ENCODE peak calls at places on chromosomes 12 and 14, in four cellular contexts. One of them, this sample, is unnamed.

GRCh38 chr12:88952543-88952942 is 372.3 kb upstream of the KITLG start:
- DNase-seq in body of pancreas: peak
- DNase-seq in lower lobe of right lung: no peak
- DNase-seq in BJ: no peak
- DNase-seq in this sample: no peak

GRCh38 chr14:31170411-31170810 is 37.2 kb downstream of the HECTD1 start:
- DNase-seq in BJ: no peak
- DNase-seq in lower lobe of right lung: no peak
- DNase-seq in body of pancreas: no peak
- DNase-seq in this sample: no peak

GRCh38 chr12:57632369-57632897 is 568 bp downstream of the B4GALNT1 start:
- DNase-seq in BJ: no peak
- DNase-seq in lower lobe of right lung: no peak
- DNase-seq in body of pancreas: no peak
- DNase-seq in this sample: peak

GRCh38 chr14:61503167-61503801 is 181.9 kb downstream of the PRKCH start:
- DNase-seq in BJ: no peak
- DNase-seq in lower lobe of right lung: no peak
- DNase-seq in body of pancreas: no peak
- DNase-seq in this sample: no peak

GRCh38 chr12:67910360-67911292 is 78.6 kb upstream of the IFNG-AS1 start:
- DNase-seq in BJ: peak
- DNase-seq in body of pancreas: no peak
- DNase-seq in lower lobe of right lung: no peak
- DNase-seq in this sample: no peak

GRCh38 chr12:87930033-87930432 is 99.2 kb downstream of the C12orf50 start:
- DNase-seq in lower lobe of right lung: no peak
- DNase-seq in body of pancreas: no peak
- DNase-seq in BJ: no peak
- DNase-seq in this sample: no peak

GRCh38 chr14:61574514-61574807 is 120.9 kb upstream of the HIF1A start:
- DNase-seq in body of pancreas: no peak
- DNase-seq in BJ: no peak
- DNase-seq in lower lobe of right lung: no peak
- DNase-seq in this sample: no peak

GRCh38 chr12:26919216-26919555 is 18.6 kb downstream of the INTS13 start:
- DNase-seq in body of pancreas: no peak
- DNase-seq in BJ: no peak
- DNase-seq in lower lobe of right lung: no peak
- DNase-seq in this sample: no peak

GRCh38 chr12:65596514-65597010 is 227.7 kb upstream of the HMGA2 start:
- DNase-seq in body of pancreas: no peak
- DNase-seq in lower lobe of right lung: no peak
- DNase-seq in BJ: no peak
- DNase-seq in this sample: no peak

GRCh38 chr14:68791078-68791983 is 1.5 kb downstream of the ZFP36L1 start:
- DNase-seq in BJ: no peak
- DNase-seq in body of pancreas: peak
- DNase-seq in lower lobe of right lung: no peak
- DNase-seq in this sample: no peak

GRCh38 chr14:39733741-39734140 is 301.5 kb upstream of the FBXO33 start:
- DNase-seq in body of pancreas: no peak
- DNase-seq in BJ: no peak
- DNase-seq in lower lobe of right lung: no peak
- DNase-seq in this sample: no peak

GRCh38 chr14:39734306-39734705 is 302.1 kb upstream of the FBXO33 start:
- DNase-seq in body of pancreas: no peak
- DNase-seq in BJ: no peak
- DNase-seq in lower lobe of right lung: no peak
- DNase-seq in this sample: no peak

GRCh38 chr14:39726563-39726962 is 294.3 kb upstream of the FBXO33 start:
- DNase-seq in lower lobe of right lung: no peak
- DNase-seq in BJ: no peak
- DNase-seq in body of pancreas: no peak
- DNase-seq in this sample: no peak

GRCh38 chr14:39731912-39732311 is 299.7 kb upstream of the FBXO33 start:
- DNase-seq in lower lobe of right lung: no peak
- DNase-seq in BJ: no peak
- DNase-seq in body of pancreas: no peak
- DNase-seq in this sample: no peak
- TF ChIP-seq CTCF in lower lobe of right lung: no peak
- TF ChIP-seq CTCF in BJ: no peak
- TF ChIP-seq CTCF in body of pancreas: no peak
- TF ChIP-seq CTCF in this sample: no peak

GRCh38 chr12:48454675-48455074 is 17.7 kb upstream of the ANP32D start:
- DNase-seq in BJ: peak
- DNase-seq in lower lobe of right lung: no peak
- DNase-seq in body of pancreas: no peak
- DNase-seq in this sample: no peak
- TF ChIP-seq CTCF in BJ: peak
- TF ChIP-seq CTCF in lower lobe of right lung: peak
- TF ChIP-seq CTCF in body of pancreas: no peak
- TF ChIP-seq CTCF in this sample: no peak

DNA sequence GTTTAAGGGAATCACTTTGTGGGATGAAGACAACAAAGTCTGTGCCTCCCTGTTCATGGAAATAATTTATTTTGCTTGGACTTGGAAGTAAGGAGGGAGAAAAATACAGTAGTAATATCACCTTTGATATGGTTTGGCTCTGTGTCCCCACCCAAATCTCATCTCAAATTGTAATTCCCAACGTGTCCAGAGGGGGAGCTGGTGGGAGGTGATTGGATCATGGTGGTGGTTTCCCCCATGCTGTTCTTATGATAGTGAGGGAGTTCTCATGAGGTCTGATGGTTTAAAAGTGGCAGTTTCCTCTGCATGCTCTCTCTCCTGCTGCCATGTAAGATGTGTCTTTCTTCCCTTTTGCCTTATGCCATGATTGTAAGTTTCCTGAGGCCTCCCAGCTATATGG is 460.7 kb downstream of the NOVA1 start:
- DNase-seq in BJ: no peak
- DNase-seq in body of pancreas: no peak
- DNase-seq in lower lobe of right lung: no peak
- DNase-seq in this sample: no peak
- TF ChIP-seq CTCF in BJ: no peak
- TF ChIP-seq CTCF in body of pancreas: no peak
- TF ChIP-seq CTCF in lower lobe of right lung: no peak
- TF ChIP-seq CTCF in this sample: no peak

GRCh38 chr12:33581613-33582122 is 142.0 kb upstream of the SYT10 start:
- DNase-seq in lower lobe of right lung: no peak
- DNase-seq in body of pancreas: no peak
- DNase-seq in BJ: no peak
- DNase-seq in this sample: no peak
- TF ChIP-seq CTCF in lower lobe of right lung: no peak
- TF ChIP-seq CTCF in body of pancreas: no peak
- TF ChIP-seq CTCF in BJ: no peak
- TF ChIP-seq CTCF in this sample: no peak

DNA sequence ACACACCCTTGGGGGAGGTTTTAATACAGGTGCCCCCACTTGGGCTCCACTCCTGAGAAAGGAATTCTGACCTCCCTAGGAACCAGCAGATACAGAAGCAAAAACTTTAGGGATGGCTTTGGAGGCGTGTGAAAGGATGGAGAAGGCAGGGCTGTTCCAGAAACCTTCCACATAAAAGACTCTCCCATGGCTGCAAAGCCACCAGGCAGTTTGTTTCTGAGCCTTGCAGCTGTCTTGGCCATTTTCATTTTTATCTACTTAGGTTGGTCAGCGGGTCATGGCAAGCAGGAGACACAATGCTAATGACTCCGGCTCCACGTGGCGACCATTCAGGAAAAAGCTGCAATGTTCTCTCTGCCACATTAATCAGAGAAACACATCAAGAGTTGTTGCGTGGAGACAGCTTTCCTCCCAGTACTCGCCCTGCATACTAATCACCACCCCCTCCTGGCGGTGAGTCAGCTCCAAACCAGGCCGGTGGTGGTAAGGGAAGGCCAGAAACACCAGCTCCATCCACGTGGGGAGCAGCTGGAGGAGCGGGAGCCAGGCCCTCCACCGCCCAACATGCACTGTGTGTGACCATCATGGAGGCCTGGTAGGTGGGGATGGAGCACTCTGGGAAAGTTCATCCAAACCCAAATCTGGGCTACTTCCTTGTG is 30.9 kb upstream of the IRF2BPL start:
- DNase-seq in BJ: peak
- DNase-seq in lower lobe of right lung: no peak
- DNase-seq in body of pancreas: no peak
- DNase-seq in this sample: no peak
- TF ChIP-seq CTCF in BJ: peak
- TF ChIP-seq CTCF in lower lobe of right lung: no peak
- TF ChIP-seq CTCF in body of pancreas: peak
- TF ChIP-seq CTCF in this sample: no peak

This sample was measured in GM13976.